ENCODE peak calls at places on chromosomes 11 and 22, in four cellular contexts. One of them, this sample, is unnamed.

GRCh38 chr11:36469881-36470802 is 39.9 kb downstream of the TRAF6 start:
- DNase-seq in H1: no peak
- DNase-seq in K562: no peak
- DNase-seq in GM12878: no peak
- DNase-seq in this sample: no peak

GRCh38 chr22:32478994-32479393 is 4.4 kb downstream of the FBXO7 start:
- DNase-seq in K562: no peak
- DNase-seq in GM12878: no peak
- DNase-seq in H1: no peak
- DNase-seq in this sample: no peak

GRCh38 chr11:61553373-61554171 is 27.3 kb downstream of the SYT7 start:
- DNase-seq in H1: no peak
- DNase-seq in GM12878: no peak
- DNase-seq in K562: no peak
- DNase-seq in this sample: no peak

GRCh38 chr11:115291391-115291744 is 212.8 kb downstream of the CADM1 start:
- DNase-seq in K562: no peak
- DNase-seq in H1: no peak
- DNase-seq in GM12878: no peak
- DNase-seq in this sample: no peak

GRCh38 chr11:114762437-114762836 is 84.1 kb downstream of the NXPE2 start:
- DNase-seq in GM12878: no peak
- DNase-seq in H1: peak
- DNase-seq in K562: peak
- DNase-seq in this sample: peak

GRCh38 chr11:8225589-8226036 is 38.1 kb downstream of the LMO1 start:
- DNase-seq in K562: peak
- DNase-seq in H1: peak
- DNase-seq in GM12878: no peak
- DNase-seq in this sample: peak

GRCh38 chr22:46748948-46749681 is 11.1 kb upstream of the CERK start:
- DNase-seq in GM12878: no peak
- DNase-seq in H1: no peak
- DNase-seq in K562: no peak
- DNase-seq in this sample: no peak

GRCh38 chr22:49629586-49630447 is 197.9 kb downstream of the BRD1 start:
- DNase-seq in GM12878: no peak
- DNase-seq in H1: no peak
- DNase-seq in K562: no peak
- DNase-seq in this sample: no peak

GRCh38 chr22:30598986-30599385 is 7.3 kb upstream of the PES1 start:
- DNase-seq in K562: no peak
- DNase-seq in GM12878: no peak
- DNase-seq in H1: no peak
- DNase-seq in this sample: no peak

GRCh38 chr22:47370448-47371262 is 608.2 kb downstream of the TBC1D22A start:
- DNase-seq in K562: no peak
- DNase-seq in GM12878: no peak
- DNase-seq in H1: no peak
- DNase-seq in this sample: no peak

GRCh38 chr22:49670610-49671330 is 156.9 kb downstream of the BRD1 start:
- DNase-seq in H1: no peak
- DNase-seq in K562: no peak
- DNase-seq in GM12878: no peak
- DNase-seq in this sample: no peak

GRCh38 chr11:41982975-41983374 is 523.5 kb upstream of the LRRC4C start:
- DNase-seq in H1: no peak
- DNase-seq in GM12878: no peak
- DNase-seq in K562: no peak
- DNase-seq in this sample: no peak

GRCh38 chr11:693415-693831 is 1.6 kb downstream of the DEAF1 start:
- DNase-seq in GM12878: no peak
- DNase-seq in H1: no peak
- DNase-seq in K562: no peak
- DNase-seq in this sample: no peak

GRCh38 chr11:17479284-17480214 is 2.9 kb upstream of the ABCC8 start:
- DNase-seq in H1: peak
- DNase-seq in K562: peak
- DNase-seq in GM12878: no peak
- DNase-seq in this sample: no peak

GRCh38 chr22:43085658-43086606 is 3.3 kb downstream of the TTLL1 start:
- DNase-seq in GM12878: peak
- DNase-seq in K562: no peak
- DNase-seq in H1: no peak
- DNase-seq in this sample: no peak

GRCh38 chr11:2750601-2751522 is 51.1 kb upstream of the KCNQ1OT1 start:
- DNase-seq in K562: no peak
- DNase-seq in H1: no peak
- DNase-seq in GM12878: no peak
- DNase-seq in this sample: no peak

GRCh38 chr11:19225599-19225998 is 15.1 kb downstream of the E2F8 start:
- DNase-seq in H1: no peak
- DNase-seq in K562: no peak
- DNase-seq in GM12878: no peak
- DNase-seq in this sample: no peak

GRCh38 chr11:94149435-94149834 is 20.8 kb downstream of the PANX1 start:
- DNase-seq in K562: no peak
- DNase-seq in GM12878: no peak
- DNase-seq in H1: no peak
- DNase-seq in this sample: no peak

GRCh38 chr22:37638351-37639069 is 959 bp upstream of the SH3BP1 start:
- DNase-seq in H1: no peak
- DNase-seq in K562: no peak
- DNase-seq in GM12878: no peak
- DNase-seq in this sample: peak

GRCh38 chr22:30922151-30922611 is 46.4 kb downstream of the MORC2 start:
- DNase-seq in K562: no peak
- DNase-seq in H1: no peak
- DNase-seq in GM12878: peak
- DNase-seq in this sample: no peak

GRCh38 chr11:16000065-16000464 is 356.3 kb downstream of the SOX6 start:
- DNase-seq in K562: no peak
- DNase-seq in H1: no peak
- DNase-seq in GM12878: no peak
- DNase-seq in this sample: no peak

GRCh38 chr11:14267861-14268635 is 90.9 kb downstream of the RRAS2 start:
- DNase-seq in H1: no peak
- DNase-seq in K562: no peak
- DNase-seq in GM12878: no peak
- DNase-seq in this sample: no peak

GRCh38 chr22:47369020-47369419 is 606.6 kb downstream of the TBC1D22A start:
- DNase-seq in K562: no peak
- DNase-seq in GM12878: no peak
- DNase-seq in H1: no peak
- DNase-seq in this sample: no peak

GRCh38 chr11:35629511-35629910 is 11.3 kb downstream of the FJX1 start:
- DNase-seq in GM12878: no peak
- DNase-seq in K562: no peak
- DNase-seq in H1: no peak
- DNase-seq in this sample: no peak

GRCh38 chr22:49166211-49166610 is 661.5 kb downstream of the BRD1 start:
- DNase-seq in GM12878: no peak
- DNase-seq in H1: no peak
- DNase-seq in K562: no peak
- DNase-seq in this sample: no peak

GRCh38 chr11:133901316-133901715 is 55.5 kb downstream of the IGSF9B start:
- DNase-seq in H1: no peak
- DNase-seq in K562: no peak
- DNase-seq in GM12878: no peak
- DNase-seq in this sample: no peak

GRCh38 chr11:112785717-112786116 is 175.5 kb upstream of the NCAM1 start:
- DNase-seq in K562: no peak
- DNase-seq in H1: no peak
- DNase-seq in GM12878: no peak
- DNase-seq in this sample: no peak

GRCh38 chr11:112785104-112785503 is 176.1 kb upstream of the NCAM1 start:
- DNase-seq in K562: no peak
- DNase-seq in GM12878: no peak
- DNase-seq in H1: no peak
- DNase-seq in this sample: no peak

GRCh38 chr11:112786196-112786595 is 175.0 kb upstream of the NCAM1 start:
- DNase-seq in K562: no peak
- DNase-seq in GM12878: no peak
- DNase-seq in H1: no peak
- DNase-seq in this sample: no peak

GRCh38 chr11:112789481-112789880 is 171.7 kb upstream of the NCAM1 start:
- DNase-seq in H1: no peak
- DNase-seq in K562: no peak
- DNase-seq in GM12878: no peak
- DNase-seq in this sample: no peak

DNA sequence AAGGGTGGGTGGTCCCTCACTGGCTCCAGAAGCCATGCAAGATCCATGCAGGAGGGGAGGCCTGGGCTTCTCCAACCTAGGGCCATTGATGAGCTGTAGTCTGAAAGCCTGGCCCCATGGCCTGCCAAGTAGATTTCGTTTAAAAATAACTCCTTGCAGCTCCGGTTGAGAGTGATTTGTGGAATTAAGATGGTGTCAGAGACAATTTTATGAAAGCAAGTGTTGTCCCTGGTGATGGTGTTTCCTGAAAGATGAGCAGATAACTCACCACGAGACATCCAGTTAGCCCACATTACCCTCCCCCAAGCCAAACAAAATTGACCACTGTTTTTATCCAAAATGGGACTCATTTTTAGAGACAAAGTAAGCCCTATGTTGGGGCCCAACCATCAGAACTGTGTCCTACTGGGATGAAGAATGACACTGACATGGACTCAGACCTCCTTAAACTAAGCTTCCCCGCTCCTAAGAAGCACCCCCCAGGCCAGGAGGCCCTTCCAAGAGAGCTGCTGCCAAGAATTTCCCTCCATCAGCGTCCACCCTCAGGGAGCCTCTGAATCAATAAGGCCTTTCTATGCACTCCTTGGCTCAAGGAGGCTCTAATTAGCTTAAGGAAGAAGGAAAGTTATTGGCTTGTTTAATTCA is 174.2 kb upstream of the NCAM1 start:
- DNase-seq in GM12878: no peak
- DNase-seq in K562: no peak
- DNase-seq in H1: no peak
- DNase-seq in this sample: no peak
- TF ChIP-seq HDAC6 in GM12878: no peak
- TF ChIP-seq HDAC6 in K562: no peak
- TF ChIP-seq HDAC6 in H1: no peak
- TF ChIP-seq HDAC6 in this sample: no peak

GRCh38 chr11:124863826-124864165 is 1.4 kb upstream of the ROBO3 start:
- DNase-seq in GM12878: no peak
- DNase-seq in K562: peak
- DNase-seq in H1: no peak
- DNase-seq in this sample: no peak

GRCh38 chr11:124864176-124864891 is 898 bp upstream of the ROBO3 start:
- DNase-seq in H1: no peak
- DNase-seq in K562: no peak
- DNase-seq in GM12878: no peak
- DNase-seq in this sample: no peak

GRCh38 chr11:124861670-124862069 is 3.6 kb upstream of the ROBO3 start:
- DNase-seq in K562: no peak
- DNase-seq in H1: no peak
- DNase-seq in GM12878: no peak
- DNase-seq in this sample: no peak

GRCh38 chr11:124864892-124865180 is 396 bp upstream of the ROBO3 start:
- DNase-seq in H1: no peak
- DNase-seq in K562: no peak
- DNase-seq in GM12878: no peak
- DNase-seq in this sample: no peak

GRCh38 chr11:124863137-124863825 is 2.0 kb upstream of the ROBO3 start:
- DNase-seq in K562: no peak
- DNase-seq in GM12878: no peak
- DNase-seq in H1: no peak
- DNase-seq in this sample: peak
- TF ChIP-seq EZH2 in K562: no peak
- TF ChIP-seq EZH2 in GM12878: no peak
- TF ChIP-seq EZH2 in H1: peak
- TF ChIP-seq EZH2 in this sample: no peak

DNA sequence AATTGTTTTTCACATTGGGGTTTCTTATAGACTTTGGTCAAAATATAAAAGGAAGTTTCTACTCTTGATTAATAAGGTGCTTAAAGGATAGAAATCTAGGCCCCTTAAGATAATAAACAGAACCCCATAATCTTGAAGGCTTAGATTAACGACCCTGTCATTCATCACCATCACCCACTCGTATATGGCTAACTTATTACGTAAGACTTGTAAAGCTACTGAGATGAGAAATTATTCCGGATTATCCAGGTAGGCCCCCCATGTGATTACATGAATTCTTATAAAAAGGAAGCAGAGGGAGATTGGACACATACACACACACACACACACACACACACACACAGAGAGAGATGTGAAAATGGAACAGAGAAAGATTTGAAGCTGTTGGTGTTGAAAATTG is 1489.2 kb upstream of the TENM4 start:
- DNase-seq in H1: no peak
- DNase-seq in K562: no peak
- DNase-seq in GM12878: no peak
- DNase-seq in this sample: no peak
- TF ChIP-seq HDAC6 in H1: no peak
- TF ChIP-seq HDAC6 in K562: no peak
- TF ChIP-seq HDAC6 in GM12878: no peak
- TF ChIP-seq HDAC6 in this sample: no peak

GRCh38 chr11:64035081-64035524 is 628 bp upstream of the FLRT1 start:
- DNase-seq in GM12878: no peak
- DNase-seq in H1: no peak
- DNase-seq in K562: no peak
- DNase-seq in this sample: no peak
- TF ChIP-seq EZH2 in GM12878: no peak
- TF ChIP-seq EZH2 in H1: peak
- TF ChIP-seq EZH2 in K562: no peak
- TF ChIP-seq EZH2 in this sample: no peak

DNA sequence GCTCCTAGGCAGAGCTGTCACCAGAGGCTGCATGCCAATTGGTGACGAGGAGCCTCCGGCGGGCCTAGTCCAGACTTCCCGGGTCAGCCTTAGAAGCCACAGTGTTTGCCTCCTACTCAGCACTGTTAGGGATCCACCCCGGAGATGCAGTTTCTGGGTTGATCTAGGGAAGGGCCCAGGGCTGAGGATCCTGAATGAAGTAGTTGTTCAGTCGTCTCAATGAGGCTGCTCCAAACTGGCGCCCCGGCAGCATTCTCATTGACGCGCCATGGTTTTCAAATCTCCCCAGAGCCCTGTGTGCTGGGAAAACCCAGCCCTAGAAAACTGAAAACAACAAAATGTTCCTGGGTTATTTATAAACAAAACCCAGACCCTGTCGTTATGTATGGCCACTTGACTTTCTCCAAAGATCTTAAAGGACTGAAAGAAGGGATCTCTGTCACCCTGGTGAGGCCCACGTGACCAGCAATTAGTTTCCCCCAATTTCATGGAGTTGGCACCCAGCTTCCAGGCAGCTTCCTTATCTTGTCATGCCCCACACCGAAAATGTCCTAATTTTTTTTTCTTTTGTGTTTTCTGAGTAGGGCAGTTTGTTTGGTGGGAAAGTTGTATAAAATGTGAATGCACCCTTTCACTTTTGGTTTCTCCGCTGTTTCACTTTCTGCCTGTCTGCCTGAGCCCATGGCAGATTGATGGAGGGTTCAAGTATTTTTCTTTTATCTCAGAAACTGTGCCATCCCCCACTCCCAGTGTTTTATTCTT is 2.0 kb upstream of the EHD1 start:
- DNase-seq in H1: no peak
- DNase-seq in K562: no peak
- DNase-seq in GM12878: no peak
- DNase-seq in this sample: no peak
- TF ChIP-seq HDAC6 in H1: no peak
- TF ChIP-seq HDAC6 in K562: no peak
- TF ChIP-seq HDAC6 in GM12878: no peak
- TF ChIP-seq HDAC6 in this sample: no peak

GRCh38 chr22:19508024-19508776 is 16.0 kb downstream of the CLDN5 start:
- DNase-seq in K562: no peak
- DNase-seq in GM12878: no peak
- DNase-seq in H1: no peak
- DNase-seq in this sample: no peak
- TF ChIP-seq EZH2 in K562: no peak
- TF ChIP-seq EZH2 in GM12878: no peak
- TF ChIP-seq EZH2 in H1: no peak
- TF ChIP-seq EZH2 in this sample: no peak